ENCODE peak calls at places on chromosomes 5 and 9, in nine cellular contexts. J is K562, T is mammary epithelial cell, W is IMR-90, Z is neuronal stem cell, I is adipocyte, G is mesendoderm, O is GM23248, K is trophoblast cell. F is an unnamed sample.
A peak's percentile ranks its signal among the peaks of the same experiment; 100 is the strongest.

GRCh38 chr5:54671111-54671531 is 153.6 kb downstream of the SNX18 start:
- DNase-seq in J (no peak), T (peak; percentile 55), W (peak; percentile 36), Z (no peak), I (peak; percentile 71), G (no peak), O (peak; percentile 72), K (peak; percentile 65), F (no peak)

GRCh38 chr5:31854625-31855526 is 215.9 kb downstream of the PDZD2 start:
- DNase-seq in J (no peak), T (peak; percentile 33), W (no peak), Z (peak; percentile 69), I (peak; percentile 50), G (peak; percentile 94), O (peak; percentile 18), K (peak; percentile 91), F (peak; percentile 90)

GRCh38 chr5:19608434-19608833 is 379.6 kb downstream of the CDH18 start:
- DNase-seq in J (no peak), T (peak; percentile 6), W (no peak), Z (no peak), I (peak; percentile 48), G (peak; percentile 10), O (no peak), K (no peak), F (no peak)

GRCh38 chr5:138709216-138709615 is 44.0 kb upstream of the CTNNA1 start:
- DNase-seq in J (no peak), T (no peak), W (no peak), Z (no peak), I (no peak), G (no peak), O (no peak), K (no peak), F (no peak)

GRCh38 chr9:98039474-98040072 is 17.0 kb upstream of the NANS start:
- DNase-seq in J (no peak), T (no peak), W (peak; percentile 38), Z (no peak), I (peak; percentile 34), G (no peak), O (peak; percentile 38), K (no peak), F (peak; percentile 32)

GRCh38 chr5:139104577-139105271 is 93.4 kb downstream of the SIL1 start:
- DNase-seq in J (no peak), T (peak; percentile 81), W (peak; percentile 90), Z (no peak), I (peak; percentile 74), G (no peak), O (peak; percentile 97), K (no peak), F (no peak)

GRCh38 chr9:29668732-29669131 is 2095.5 kb upstream of the C9orf72 start:
- DNase-seq in J (no peak), T (peak; percentile 16), W (no peak), Z (no peak), I (no peak), G (no peak), O (no peak), K (no peak), F (no peak)

GRCh38 chr5:78886650-78887230 is 98.4 kb downstream of the ARSB start:
- DNase-seq in J (no peak), T (no peak), W (peak; percentile 23), Z (no peak), I (peak; percentile 59), G (no peak), O (peak; percentile 47), K (no peak), F (no peak)

GRCh38 chr9:133635098-133635497 is 1.1 kb upstream of the DBH start:
- DNase-seq in J (no peak), T (no peak), W (no peak), Z (no peak), I (no peak), G (no peak), O (no peak), K (no peak), F (no peak)

GRCh38 chr9:91417602-91418218 is 5.9 kb downstream of the NFIL3 start:
- DNase-seq in J (no peak), T (no peak), W (no peak), Z (no peak), I (peak; percentile 26), G (no peak), O (peak; percentile 20), K (no peak), F (no peak)

GRCh38 chr5:88826959-88827585 is 55.9 kb downstream of the MEF2C start:
- DNase-seq in J (peak; percentile 24), T (peak; percentile 6), W (peak; percentile 90), Z (no peak), I (peak; percentile 51), G (peak; percentile 51), O (peak; percentile 60), K (no peak), F (no peak)

GRCh38 chr9:19373527-19373926 is 6.5 kb downstream of the RPS6 start:
- DNase-seq in J (no peak), T (no peak), W (no peak), Z (no peak), I (peak; percentile 14), G (no peak), O (no peak), K (no peak), F (no peak)

GRCh38 chr5:39580702-39581498 is 156.1 kb upstream of the DAB2 start:
- DNase-seq in J (no peak), T (no peak), W (peak; percentile 37), Z (no peak), I (peak; percentile 91), G (no peak), O (peak; percentile 78), K (no peak), F (no peak)

GRCh38 chr9:109499631-109500120 is 1.6 kb upstream of the PTPN3 start:
- DNase-seq in J (no peak), T (no peak), W (no peak), Z (peak; percentile 30), I (peak; percentile 82), G (no peak), O (peak; percentile 53), K (peak; percentile 77), F (peak; percentile 77)

GRCh38 chr5:159050408-159051091 is 49.2 kb downstream of the EBF1 start:
- DNase-seq in J (no peak), T (no peak), W (peak; percentile 32), Z (no peak), I (peak; percentile 56), G (peak; percentile 39), O (peak; percentile 91), K (no peak), F (peak; percentile 72)

GRCh38 chr5:115557667-115558387 is 13.3 kb upstream of the FEM1C start:
- DNase-seq in J (no peak), T (no peak), W (no peak), Z (no peak), I (peak; percentile 39), G (no peak), O (peak; percentile 13), K (peak; percentile 22), F (no peak)

GRCh38 chr5:115558388-115558956 is 13.9 kb upstream of the FEM1C start:
- DNase-seq in J (no peak), T (no peak), W (peak; percentile 37), Z (no peak), I (peak; percentile 59), G (no peak), O (peak; percentile 24), K (no peak), F (no peak)

GRCh38 chr5:115565233-115565632 is 20.7 kb upstream of the FEM1C start:
- DNase-seq in J (no peak), T (no peak), W (no peak), Z (no peak), I (no peak), G (peak; percentile 37), O (no peak), K (no peak), F (no peak)

GRCh38 chr5:115559524-115559923 is 14.9 kb upstream of the FEM1C start:
- DNase-seq in J (no peak), T (no peak), W (peak; percentile 82), Z (no peak), I (peak; percentile 19), G (no peak), O (peak; percentile 85), K (no peak), F (no peak)

DNA sequence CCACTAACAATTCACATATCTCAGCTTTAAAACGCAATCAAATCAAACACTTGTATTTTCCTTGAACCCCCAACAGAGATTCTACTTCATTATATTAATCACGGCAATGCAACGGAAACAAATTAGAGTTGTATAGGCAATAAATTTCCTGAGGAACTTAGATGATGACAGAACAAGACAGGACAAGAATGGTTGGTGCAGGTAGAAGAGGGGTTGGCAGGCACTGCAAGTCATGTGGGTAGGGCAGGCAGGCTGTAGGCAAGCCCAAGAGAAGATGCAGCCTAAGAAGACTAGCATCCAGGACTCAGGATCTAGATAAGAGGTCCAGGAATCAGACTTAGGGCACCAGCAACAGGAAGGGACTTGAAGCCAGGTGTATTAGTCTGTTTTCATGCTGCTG is 16.6 kb upstream of the FEM1C start:
- DNase-seq in J (no peak), T (peak; percentile 52), W (no peak), Z (no peak), I (no peak), G (no peak), O (no peak), K (no peak), F (no peak)
- H3K9ac ChIP-seq in J (no peak overlapping the region), T (no peak overlapping the region), W (no peak overlapping the region), Z (no peak overlapping the region), I (no peak overlapping the region), G (no peak overlapping the region), O (no peak overlapping the region), K (peak overlapping the region; percentile 37), F (no peak overlapping the region)

DNA sequence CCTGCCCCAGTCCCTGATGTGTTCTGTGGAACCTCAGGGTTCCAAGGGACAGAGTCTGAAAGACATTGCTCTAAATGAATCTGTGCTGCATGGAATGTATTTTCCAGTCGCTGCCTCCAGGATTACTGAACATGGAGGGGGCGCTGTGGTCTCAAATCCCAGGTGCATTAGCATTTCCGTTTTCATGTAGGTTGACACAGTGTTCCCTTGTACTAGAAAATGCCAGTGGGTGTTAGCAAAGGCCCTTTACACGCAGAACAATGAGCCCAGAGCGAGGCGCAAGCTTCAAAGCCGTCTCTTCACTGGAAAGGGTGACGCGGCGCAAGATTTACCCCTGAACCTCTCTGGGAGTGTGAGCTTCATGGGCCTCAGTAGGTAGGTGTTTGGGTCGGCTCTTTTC is 308.3 kb downstream of the SLIT3 start:
- DNase-seq in J (no peak), T (peak; percentile 52), W (no peak), Z (peak; percentile 29), I (no peak), G (peak; percentile 51), O (no peak), K (no peak), F (peak; percentile 74)
- H3K27me3 ChIP-seq in J (no peaks in the 10 kb centered on the region), T (no peaks in the 10 kb centered on the region), W (peaks cover 3% of the 10 kb centered on the region), Z (no peaks in the 10 kb centered on the region), I (no peaks in the 10 kb centered on the region), G (no peaks in the 10 kb centered on the region), O (no peaks in the 10 kb centered on the region), K (no peaks in the 10 kb centered on the region), F (peaks cover 37% of the 10 kb centered on the region)

GRCh38 chr9:79709945-79710674 is 138.3 kb downstream of the TLE4 start:
- DNase-seq in J (no peak), T (no peak), W (no peak), Z (no peak), I (no peak), G (no peak), O (no peak), K (no peak), F (no peak)
- H3K36me3 ChIP-seq in J (no peaks in the 10 kb centered on the region), T (peaks cover 3% of the 10 kb centered on the region), W (peaks cover 38% of the 10 kb centered on the region), Z (peaks cover 39% of the 10 kb centered on the region), I (peaks cover 71% of the 10 kb centered on the region), G (no peaks in the 10 kb centered on the region), O (peaks cover 54% of the 10 kb centered on the region), K (peaks cover 24% of the 10 kb centered on the region), F (peaks cover 20% of the 10 kb centered on the region)

GRCh38 chr5:73438048-73438896 is 10.3 kb downstream of the FOXD1 start:
- DNase-seq in J (no peak), T (no peak), W (no peak), Z (no peak), I (peak; percentile 24), G (peak; percentile 28), O (peak; percentile 35), K (no peak), F (no peak)
- H3K9ac ChIP-seq in J (peak overlapping the region; percentile 47), T (no peak overlapping the region), W (peak overlapping the region; percentile 44), Z (no peak overlapping the region), I (no peak overlapping the region), G (no peak overlapping the region), O (peak overlapping the region; percentile 86), K (no peak overlapping the region), F (no peak overlapping the region)